ENCODE peak calls at places on chromosomes 5 and 9, in six cellular contexts. One of them, this sample, is unnamed.

GRCh38 chr5:87411586-87412416 is 929 bp downstream of the CCNH start:
- DNase-seq in tibial nerve: peak; percentile 39
- DNase-seq in stomach: peak; percentile 26
- DNase-seq in neuronal stem cell: peak; percentile 0
- DNase-seq in naive thymus-derived CD4-positive, alpha-beta T cell: peak; percentile 28
- DNase-seq in heart left ventricle: peak; percentile 27
- DNase-seq in this sample: peak; percentile 37

GRCh38 chr5:52660621-52661020 is 127.1 kb upstream of the ITGA1 start:
- DNase-seq in stomach: no peak
- DNase-seq in neuronal stem cell: no peak
- DNase-seq in tibial nerve: no peak
- DNase-seq in heart left ventricle: no peak
- DNase-seq in naive thymus-derived CD4-positive, alpha-beta T cell: no peak
- DNase-seq in this sample: no peak

GRCh38 chr5:113806250-113806649 is 292.8 kb downstream of the YTHDC2 start:
- DNase-seq in neuronal stem cell: peak; percentile 23
- DNase-seq in stomach: no peak
- DNase-seq in tibial nerve: no peak
- DNase-seq in naive thymus-derived CD4-positive, alpha-beta T cell: no peak
- DNase-seq in heart left ventricle: no peak
- DNase-seq in this sample: no peak

GRCh38 chr5:4945296-4945695 is 194.8 kb upstream of the ADAMTS16 start:
- DNase-seq in tibial nerve: no peak
- DNase-seq in heart left ventricle: no peak
- DNase-seq in stomach: no peak
- DNase-seq in neuronal stem cell: no peak
- DNase-seq in naive thymus-derived CD4-positive, alpha-beta T cell: no peak
- DNase-seq in this sample: no peak

GRCh38 chr9:105676351-105676923 is 14.2 kb downstream of the TAL2 start:
- DNase-seq in neuronal stem cell: peak; percentile 88
- DNase-seq in tibial nerve: no peak
- DNase-seq in naive thymus-derived CD4-positive, alpha-beta T cell: no peak
- DNase-seq in heart left ventricle: no peak
- DNase-seq in stomach: no peak
- DNase-seq in this sample: no peak

GRCh38 chr5:6899215-6899614 is 186.0 kb downstream of the TENT4A start:
- DNase-seq in neuronal stem cell: no peak
- DNase-seq in naive thymus-derived CD4-positive, alpha-beta T cell: no peak
- DNase-seq in stomach: peak; percentile 88
- DNase-seq in tibial nerve: no peak
- DNase-seq in heart left ventricle: peak; percentile 57
- DNase-seq in this sample: peak; percentile 79

GRCh38 chr9:135448570-135449180 is 30.9 kb upstream of the PPP1R26 start:
- DNase-seq in neuronal stem cell: no peak
- DNase-seq in stomach: no peak
- DNase-seq in heart left ventricle: no peak
- DNase-seq in tibial nerve: no peak
- DNase-seq in naive thymus-derived CD4-positive, alpha-beta T cell: no peak
- DNase-seq in this sample: no peak

GRCh38 chr5:54655266-54655665 is 137.7 kb downstream of the SNX18 start:
- DNase-seq in neuronal stem cell: no peak
- DNase-seq in stomach: no peak
- DNase-seq in naive thymus-derived CD4-positive, alpha-beta T cell: no peak
- DNase-seq in heart left ventricle: no peak
- DNase-seq in tibial nerve: no peak
- DNase-seq in this sample: no peak

GRCh38 chr9:2872307-2872940 is 28.5 kb upstream of the PUM3 start:
- DNase-seq in neuronal stem cell: peak; percentile 27
- DNase-seq in heart left ventricle: no peak
- DNase-seq in naive thymus-derived CD4-positive, alpha-beta T cell: peak; percentile 18
- DNase-seq in tibial nerve: no peak
- DNase-seq in stomach: no peak
- DNase-seq in this sample: no peak

GRCh38 chr9:124271660-124272059 is 13.9 kb downstream of the NEK6 start:
- DNase-seq in heart left ventricle: no peak
- DNase-seq in neuronal stem cell: no peak
- DNase-seq in naive thymus-derived CD4-positive, alpha-beta T cell: no peak
- DNase-seq in tibial nerve: no peak
- DNase-seq in stomach: peak; percentile 55
- DNase-seq in this sample: no peak

GRCh38 chr5:150436141-150436680 is 13.3 kb downstream of the RPS14 start:
- DNase-seq in naive thymus-derived CD4-positive, alpha-beta T cell: peak; percentile 86
- DNase-seq in tibial nerve: peak; percentile 99
- DNase-seq in stomach: peak; percentile 97
- DNase-seq in neuronal stem cell: peak; percentile 81
- DNase-seq in heart left ventricle: peak; percentile 93
- DNase-seq in this sample: peak; percentile 83

GRCh38 chr5:96348536-96348935 is 84.5 kb downstream of the PCSK1 start:
- DNase-seq in naive thymus-derived CD4-positive, alpha-beta T cell: no peak
- DNase-seq in stomach: no peak
- DNase-seq in neuronal stem cell: no peak
- DNase-seq in heart left ventricle: no peak
- DNase-seq in tibial nerve: no peak
- DNase-seq in this sample: no peak

GRCh38 chr5:168991311-168991710 is 309.6 kb downstream of the SLIT3 start:
- DNase-seq in heart left ventricle: no peak
- DNase-seq in tibial nerve: no peak
- DNase-seq in stomach: no peak
- DNase-seq in naive thymus-derived CD4-positive, alpha-beta T cell: no peak
- DNase-seq in neuronal stem cell: no peak
- DNase-seq in this sample: no peak

GRCh38 chr5:45695011-45695667 is 1.0 kb downstream of the HCN1 start:
- DNase-seq in heart left ventricle: no peak
- DNase-seq in stomach: no peak
- DNase-seq in naive thymus-derived CD4-positive, alpha-beta T cell: no peak
- DNase-seq in neuronal stem cell: no peak
- DNase-seq in tibial nerve: no peak
- DNase-seq in this sample: no peak

GRCh38 chr9:33170464-33171156 is 3.5 kb upstream of the B4GALT1 start:
- DNase-seq in naive thymus-derived CD4-positive, alpha-beta T cell: no peak
- DNase-seq in neuronal stem cell: no peak
- DNase-seq in tibial nerve: peak; percentile 46
- DNase-seq in stomach: peak; percentile 38
- DNase-seq in heart left ventricle: peak; percentile 80
- DNase-seq in this sample: peak; percentile 74

GRCh38 chr9:127825319-127826051 is 22.8 kb downstream of the FPGS start:
- DNase-seq in neuronal stem cell: peak; percentile 58
- DNase-seq in naive thymus-derived CD4-positive, alpha-beta T cell: no peak
- DNase-seq in heart left ventricle: peak; percentile 72
- DNase-seq in stomach: peak; percentile 64
- DNase-seq in tibial nerve: no peak
- DNase-seq in this sample: no peak

GRCh38 chr5:110735545-110735944 is 3.3 kb upstream of the SLC25A46 start:
- DNase-seq in neuronal stem cell: no peak
- DNase-seq in naive thymus-derived CD4-positive, alpha-beta T cell: no peak
- DNase-seq in heart left ventricle: no peak
- DNase-seq in stomach: no peak
- DNase-seq in tibial nerve: no peak
- DNase-seq in this sample: no peak
- H3K4me3 ChIP-seq in neuronal stem cell: no peak overlapping the region
- H3K4me3 ChIP-seq in naive thymus-derived CD4-positive, alpha-beta T cell: no peak overlapping the region
- H3K4me3 ChIP-seq in heart left ventricle: no peak overlapping the region
- H3K4me3 ChIP-seq in stomach: no peak overlapping the region
- H3K4me3 ChIP-seq in tibial nerve: no peak overlapping the region
- H3K4me3 ChIP-seq in this sample: no peak overlapping the region

DNA sequence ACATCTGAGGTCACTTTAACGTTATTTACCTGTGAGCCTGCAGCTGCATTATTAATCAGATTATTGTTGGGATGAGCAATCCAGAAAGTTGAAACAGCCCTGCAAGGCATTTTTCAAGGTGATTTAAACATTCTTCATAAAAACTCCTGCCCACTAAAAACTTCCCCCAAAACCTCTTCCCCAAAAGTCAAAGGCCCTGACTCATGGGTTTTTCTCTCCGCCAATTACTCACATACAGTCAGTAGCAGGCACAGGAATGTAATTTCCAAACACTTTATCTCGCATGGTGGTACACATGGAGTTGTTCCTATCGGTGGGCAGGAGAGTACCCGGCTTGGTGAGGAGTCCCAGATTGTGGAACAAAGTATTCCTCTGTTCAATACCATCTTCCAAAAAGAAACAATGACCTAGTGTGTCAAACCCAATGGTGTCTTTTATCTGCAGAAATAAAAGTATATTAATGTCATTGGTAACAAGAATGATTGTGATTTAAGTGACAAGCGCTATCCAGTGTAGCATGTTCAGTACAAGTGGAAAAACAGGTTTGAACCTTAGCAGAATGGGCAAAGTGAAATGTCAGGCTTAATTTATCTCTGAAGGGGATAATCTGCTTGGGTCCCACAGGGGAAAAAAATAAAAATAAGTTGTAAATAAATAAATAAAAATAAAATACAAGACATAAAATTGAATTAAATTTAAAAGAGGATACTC is 38.3 kb downstream of the CEMIP2 start:
- DNase-seq in tibial nerve: no peak
- DNase-seq in naive thymus-derived CD4-positive, alpha-beta T cell: no peak
- DNase-seq in heart left ventricle: no peak
- DNase-seq in stomach: no peak
- DNase-seq in neuronal stem cell: no peak
- DNase-seq in this sample: no peak
- H3K36me3 ChIP-seq in tibial nerve: peaks cover 50% of the 10 kb centered on the region
- H3K36me3 ChIP-seq in naive thymus-derived CD4-positive, alpha-beta T cell: peaks cover 10% of the 10 kb centered on the region
- H3K36me3 ChIP-seq in heart left ventricle: peaks cover 6% of the 10 kb centered on the region
- H3K36me3 ChIP-seq in stomach: peaks cover 90% of the 10 kb centered on the region
- H3K36me3 ChIP-seq in neuronal stem cell: peaks cover 36% of the 10 kb centered on the region
- H3K36me3 ChIP-seq in this sample: no peaks in the 10 kb centered on the region

GRCh38 chr5:179051784-179052183 is 8.4 kb upstream of the ZNF354C start:
- DNase-seq in neuronal stem cell: no peak
- DNase-seq in tibial nerve: no peak
- DNase-seq in naive thymus-derived CD4-positive, alpha-beta T cell: no peak
- DNase-seq in stomach: no peak
- DNase-seq in heart left ventricle: no peak
- DNase-seq in this sample: no peak

GRCh38 chr5:179054876-179055275 is 5.3 kb upstream of the ZNF354C start:
- DNase-seq in naive thymus-derived CD4-positive, alpha-beta T cell: no peak
- DNase-seq in stomach: no peak
- DNase-seq in neuronal stem cell: no peak
- DNase-seq in tibial nerve: no peak
- DNase-seq in heart left ventricle: no peak
- DNase-seq in this sample: no peak

GRCh38 chr5:179055436-179055835 is 4.7 kb upstream of the ZNF354C start:
- DNase-seq in stomach: no peak
- DNase-seq in tibial nerve: no peak
- DNase-seq in neuronal stem cell: no peak
- DNase-seq in heart left ventricle: no peak
- DNase-seq in naive thymus-derived CD4-positive, alpha-beta T cell: no peak
- DNase-seq in this sample: no peak

GRCh38 chr5:179054036-179054785 is 6.0 kb upstream of the ZNF354C start:
- DNase-seq in stomach: no peak
- DNase-seq in tibial nerve: no peak
- DNase-seq in heart left ventricle: no peak
- DNase-seq in neuronal stem cell: no peak
- DNase-seq in naive thymus-derived CD4-positive, alpha-beta T cell: no peak
- DNase-seq in this sample: no peak
- H3K9me3 ChIP-seq in stomach: peaks cover 59% of the 10 kb centered on the region
- H3K9me3 ChIP-seq in tibial nerve: no peaks in the 10 kb centered on the region
- H3K9me3 ChIP-seq in heart left ventricle: no peaks in the 10 kb centered on the region
- H3K9me3 ChIP-seq in neuronal stem cell: peaks cover 9% of the 10 kb centered on the region
- H3K9me3 ChIP-seq in naive thymus-derived CD4-positive, alpha-beta T cell: no peaks in the 10 kb centered on the region
- H3K9me3 ChIP-seq in this sample: peaks cover 22% of the 10 kb centered on the region

GRCh38 chr5:80165430-80165829 is 90.4 kb downstream of the SERINC5 start:
- DNase-seq in neuronal stem cell: no peak
- DNase-seq in naive thymus-derived CD4-positive, alpha-beta T cell: no peak
- DNase-seq in tibial nerve: no peak
- DNase-seq in heart left ventricle: no peak
- DNase-seq in stomach: no peak
- DNase-seq in this sample: no peak
- H3K4me3 ChIP-seq in neuronal stem cell: no peak overlapping the region
- H3K4me3 ChIP-seq in naive thymus-derived CD4-positive, alpha-beta T cell: no peak overlapping the region
- H3K4me3 ChIP-seq in tibial nerve: no peak overlapping the region
- H3K4me3 ChIP-seq in heart left ventricle: no peak overlapping the region
- H3K4me3 ChIP-seq in stomach: no peak overlapping the region
- H3K4me3 ChIP-seq in this sample: no peak overlapping the region

DNA sequence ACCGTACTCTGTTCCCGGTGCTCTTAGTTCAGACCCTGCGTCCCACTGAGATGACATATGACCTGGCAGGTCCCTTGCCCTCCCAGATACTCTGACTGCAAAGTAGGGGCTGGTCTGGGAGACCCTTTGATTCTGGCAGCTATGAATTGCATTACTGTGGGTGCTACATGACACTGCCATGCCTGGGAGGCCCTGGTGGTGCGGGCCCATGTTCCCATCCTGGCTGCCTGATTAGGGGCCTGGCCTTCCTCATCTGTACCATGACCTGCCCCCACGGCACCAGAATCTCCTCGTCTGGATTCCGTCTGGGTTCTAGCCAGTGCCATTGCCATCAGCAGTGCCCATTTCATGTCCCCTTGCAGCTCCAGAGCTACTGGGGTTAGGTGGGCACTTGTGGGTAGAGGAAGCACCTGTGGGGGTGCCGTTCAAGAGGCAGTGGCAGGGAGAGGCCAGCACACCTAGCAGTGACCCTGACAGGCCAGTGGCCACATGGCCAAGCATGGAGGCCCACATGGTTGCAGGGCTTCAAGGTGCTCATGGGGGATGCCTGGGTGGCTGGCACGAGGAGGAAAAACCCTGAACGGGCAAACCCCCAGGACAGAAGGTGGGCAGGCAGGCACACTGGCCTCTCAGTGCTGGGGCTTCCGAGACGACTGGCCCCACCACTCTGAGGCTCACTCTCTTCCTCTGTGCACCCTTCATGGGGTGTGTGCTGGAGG is 69.7 kb downstream of the PHF2 start:
- DNase-seq in stomach: no peak
- DNase-seq in tibial nerve: no peak
- DNase-seq in neuronal stem cell: no peak
- DNase-seq in heart left ventricle: peak; percentile 12
- DNase-seq in naive thymus-derived CD4-positive, alpha-beta T cell: no peak
- DNase-seq in this sample: no peak
- H3K36me3 ChIP-seq in stomach: peaks cover 79% of the 10 kb centered on the region
- H3K36me3 ChIP-seq in tibial nerve: peaks cover 88% of the 10 kb centered on the region
- H3K36me3 ChIP-seq in neuronal stem cell: peaks cover 21% of the 10 kb centered on the region
- H3K36me3 ChIP-seq in heart left ventricle: peaks cover 20% of the 10 kb centered on the region
- H3K36me3 ChIP-seq in naive thymus-derived CD4-positive, alpha-beta T cell: peaks cover 18% of the 10 kb centered on the region
- H3K36me3 ChIP-seq in this sample: peaks cover 21% of the 10 kb centered on the region

DNA sequence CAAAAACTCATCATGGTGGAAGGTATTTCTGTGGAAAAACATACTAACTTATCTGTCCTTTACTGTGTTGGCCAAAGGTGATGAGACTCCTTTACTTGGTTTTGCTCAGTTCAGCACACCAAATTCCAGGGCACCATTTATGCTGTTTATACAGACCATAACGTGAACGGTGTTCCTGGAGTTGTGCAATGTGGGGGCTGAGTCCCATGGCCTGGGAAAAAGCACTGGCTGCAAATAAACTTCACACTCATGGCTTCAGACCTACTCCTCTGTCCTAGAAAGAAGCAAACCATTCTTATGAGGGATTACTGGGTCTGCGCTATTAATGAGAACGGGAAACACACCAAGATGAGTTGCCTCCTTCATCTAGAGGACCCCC is 10.4 kb downstream of the FREM1 start:
- DNase-seq in neuronal stem cell: no peak
- DNase-seq in stomach: no peak
- DNase-seq in naive thymus-derived CD4-positive, alpha-beta T cell: no peak
- DNase-seq in tibial nerve: no peak
- DNase-seq in heart left ventricle: no peak
- DNase-seq in this sample: no peak
- H3K9me3 ChIP-seq in neuronal stem cell: no peaks in the 10 kb centered on the region
- H3K9me3 ChIP-seq in stomach: no peaks in the 10 kb centered on the region
- H3K9me3 ChIP-seq in naive thymus-derived CD4-positive, alpha-beta T cell: no peaks in the 10 kb centered on the region
- H3K9me3 ChIP-seq in tibial nerve: no peaks in the 10 kb centered on the region
- H3K9me3 ChIP-seq in heart left ventricle: no peaks in the 10 kb centered on the region
- H3K9me3 ChIP-seq in this sample: no peaks in the 10 kb centered on the region